ENCODE peak calls at places on chromosome 11, in six cellular contexts. M, L, S, F, C and U are unnamed samples.

GRCh38 chr11:118845369-118845768 is 38.3 kb upstream of the CXCR5 start:
- DNase-seq in M (peak; percentile 70), L (peak; percentile 67), S (no peak), F (no peak), C (no peak), U (peak; percentile 26)

GRCh38 chr11:123357990-123358827 is 71.9 kb upstream of the GRAMD1B start:
- DNase-seq in M (peak; percentile 2), L (peak; percentile 8), S (peak; percentile 51), F (no peak), C (no peak), U (peak; percentile 27)

GRCh38 chr11:57513911-57514537 is 1.5 kb downstream of the SLC43A1 start:
- DNase-seq in M (peak; percentile 33), L (peak; percentile 39), S (peak; percentile 62), F (no peak), C (peak; percentile 46), U (peak; percentile 56)

GRCh38 chr11:120842195-120842594 is 181.7 kb upstream of the TBCEL start:
- DNase-seq in M (no peak), L (no peak), S (no peak), F (no peak), C (no peak), U (no peak)

GRCh38 chr11:12195773-12196172 is 85.4 kb downstream of the MICAL2 start:
- DNase-seq in M (no peak), L (no peak), S (no peak), F (no peak), C (no peak), U (no peak)

GRCh38 chr11:135033545-135033944 is 621.5 kb upstream of the B3GAT1 start:
- DNase-seq in M (no peak), L (no peak), S (no peak), F (no peak), C (no peak), U (peak; percentile 80)

GRCh38 chr11:74669311-74670160 is 61.7 kb downstream of the CHRDL2 start:
- DNase-seq in M (no peak), L (no peak), S (peak; percentile 58), F (no peak), C (no peak), U (no peak)

GRCh38 chr11:118956094-118956846 is at the start of gene UPK2:
- DNase-seq in M (peak; percentile 71), L (peak; percentile 80), S (peak; percentile 90), F (peak; percentile 89), C (peak; percentile 90), U (peak; percentile 92)

GRCh38 chr11:58801302-58801701 is 43.2 kb downstream of the GLYATL2 start:
- DNase-seq in M (no peak), L (no peak), S (no peak), F (no peak), C (no peak), U (no peak)

GRCh38 chr11:9150501-9150900 is 59.1 kb upstream of the SCUBE2 start:
- DNase-seq in M (peak; percentile 95), L (peak; percentile 81), S (no peak), F (no peak), C (no peak), U (peak; percentile 39)

GRCh38 chr11:93487032-93487483 is 56.1 kb downstream of the SMCO4 start:
- DNase-seq in M (no peak), L (peak; percentile 66), S (no peak), F (no peak), C (no peak), U (peak; percentile 62)

GRCh38 chr11:19756675-19757475 is 44.2 kb downstream of the NAV2 start:
- DNase-seq in M (no peak), L (no peak), S (peak; percentile 65), F (no peak), C (no peak), U (peak; percentile 52)

GRCh38 chr11:115444542-115444941 is 59.7 kb downstream of the CADM1 start:
- DNase-seq in M (no peak), L (no peak), S (no peak), F (no peak), C (no peak), U (no peak)

GRCh38 chr11:82969811-82970210 is 68.3 kb downstream of the DDIAS start:
- DNase-seq in M (no peak), L (no peak), S (no peak), F (no peak), C (no peak), U (no peak)

GRCh38 chr11:46291441-46292143 is 14.1 kb downstream of the CREB3L1 start:
- DNase-seq in M (peak; percentile 86), L (peak; percentile 92), S (peak; percentile 60), F (no peak), C (no peak), U (peak; percentile 82)

GRCh38 chr11:122746611-122747305 is 91.2 kb downstream of the UBASH3B start:
- DNase-seq in M (no peak), L (no peak), S (no peak), F (no peak), C (no peak), U (no peak)

GRCh38 chr11:74949748-74950127 is 672 bp downstream of the SPCS2 start:
- DNase-seq in M (peak; percentile 24), L (peak; percentile 20), S (no peak), F (peak; percentile 14), C (no peak), U (peak; percentile 4)

GRCh38 chr11:126063510-126063858 is 818 bp upstream of the CDON start:
- DNase-seq in M (no peak), L (no peak), S (no peak), F (no peak), C (no peak), U (no peak)

GRCh38 chr11:96472085-96472484 is 82.3 kb downstream of the JRKL start:
- DNase-seq in M (no peak), L (no peak), S (no peak), F (no peak), C (no peak), U (no peak)

GRCh38 chr11:126415128-126415527 is 59.6 kb downstream of the ST3GAL4 start:
- DNase-seq in M (peak; percentile 69), L (no peak), S (peak; percentile 85), F (no peak), C (peak; percentile 72), U (no peak)

GRCh38 chr11:113572349-113572748 is 97.2 kb upstream of the DRD2 start:
- DNase-seq in M (no peak), L (no peak), S (no peak), F (no peak), C (no peak), U (peak; percentile 8)

GRCh38 chr11:129861702-129862107 is 33.7 kb downstream of the NFRKB start:
- DNase-seq in M (peak; percentile 96), L (peak; percentile 86), S (peak; percentile 66), F (peak; percentile 84), C (peak; percentile 89), U (peak; percentile 94)

GRCh38 chr11:19200410-19201201 is 1.2 kb downstream of the CSRP3 start:
- DNase-seq in M (peak; percentile 70), L (no peak), S (peak; percentile 56), F (no peak), C (no peak), U (peak; percentile 83)

DNA sequence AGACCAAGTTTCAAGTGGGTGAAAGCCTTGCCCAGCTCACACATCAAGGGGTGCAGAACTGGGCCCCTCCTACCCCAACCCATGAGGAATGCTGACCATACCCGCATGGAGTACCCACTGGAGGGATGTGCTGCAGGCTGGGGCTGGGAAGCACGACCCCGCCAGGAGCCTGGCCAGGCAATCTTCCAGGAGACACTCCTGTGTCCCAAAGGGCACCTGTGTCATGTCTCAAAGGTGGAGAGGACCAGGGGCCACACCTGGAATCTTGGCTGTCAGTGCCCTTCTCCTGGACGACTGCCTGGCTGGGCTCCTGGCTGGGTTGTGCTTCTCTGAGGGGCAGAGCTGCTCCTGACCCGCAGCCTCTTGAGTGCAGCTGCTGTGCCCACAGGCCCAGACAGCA is 6.7 kb downstream of the ARAP1 start:
- DNase-seq in M (no peak), L (no peak), S (no peak), F (no peak), C (no peak), U (no peak)
- H3K4me1 ChIP-seq in M (peaks cover 13% of the 10 kb centered on the region), L (peaks cover 22% of the 10 kb centered on the region), S (no peaks in the 10 kb centered on the region), F (peaks cover 15% of the 10 kb centered on the region), C (no peaks in the 10 kb centered on the region), U (peaks cover 52% of the 10 kb centered on the region)

GRCh38 chr11:63229815-63230214 is 13.6 kb downstream of the SLC22A25 start:
- DNase-seq in M (no peak), L (no peak), S (no peak), F (no peak), C (no peak), U (no peak)
- H3K4me1 ChIP-seq in M (no peaks in the 10 kb centered on the region), L (no peaks in the 10 kb centered on the region), S (no peaks in the 10 kb centered on the region), F (no peaks in the 10 kb centered on the region), C (no peaks in the 10 kb centered on the region), U (no peaks in the 10 kb centered on the region)

GRCh38 chr11:35179466-35180135 is 40.6 kb downstream of the CD44 start:
- DNase-seq in M (peak; percentile 50), L (no peak), S (no peak), F (no peak), C (no peak), U (no peak)

GRCh38 chr11:35182317-35182939 is 43.5 kb downstream of the CD44 start:
- DNase-seq in M (no peak), L (no peak), S (no peak), F (no peak), C (no peak), U (no peak)

GRCh38 chr11:35180311-35181233 is 41.6 kb downstream of the CD44 start:
- DNase-seq in M (peak; percentile 55), L (no peak), S (no peak), F (no peak), C (no peak), U (no peak)

GRCh38 chr11:35185696-35186095 is 46.7 kb downstream of the CD44 start:
- DNase-seq in M (peak; percentile 63), L (peak; percentile 44), S (no peak), F (no peak), C (no peak), U (peak; percentile 49)

DNA sequence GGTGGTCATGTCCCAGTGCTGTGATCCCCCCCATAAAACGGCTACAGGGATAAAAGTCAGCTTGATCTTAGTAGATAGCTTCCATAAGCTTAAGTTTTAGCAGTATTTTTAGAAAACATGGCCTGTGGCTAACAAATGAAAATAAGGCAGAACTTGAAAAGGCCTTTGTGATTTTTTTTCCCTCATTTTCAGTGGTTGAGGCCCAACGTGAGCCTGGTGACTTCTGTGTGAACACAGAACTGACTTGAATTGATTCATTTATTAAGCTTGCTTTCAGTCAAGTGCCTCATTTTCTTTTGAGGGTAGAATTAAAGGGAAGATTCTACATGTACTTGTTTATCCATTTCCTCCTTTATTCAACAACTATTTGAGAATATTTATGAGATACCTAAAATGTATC is 44.6 kb downstream of the CD44 start:
- DNase-seq in M (no peak), L (no peak), S (no peak), F (no peak), C (no peak), U (no peak)
- H3K4me1 ChIP-seq in M (peaks cover 27% of the 10 kb centered on the region), L (peaks cover 5% of the 10 kb centered on the region), S (no peaks in the 10 kb centered on the region), F (peaks cover 26% of the 10 kb centered on the region), C (peaks cover 4% of the 10 kb centered on the region), U (peaks cover 11% of the 10 kb centered on the region)

GRCh38 chr11:844693-845644 is 2.3 kb downstream of the TSPAN4 start:
- DNase-seq in M (peak; percentile 87), L (peak; percentile 87), S (peak; percentile 95), F (peak; percentile 83), C (peak; percentile 94), U (peak; percentile 98)

GRCh38 chr11:843086-843704 is 543 bp downstream of the TSPAN4 start:
- DNase-seq in M (no peak), L (peak; percentile 48), S (no peak), F (no peak), C (no peak), U (no peak)

GRCh38 chr11:842370-843002 is at the start of the genes POLR2L and TSPAN4:
- DNase-seq in M (peak; percentile 84), L (peak; percentile 89), S (peak; percentile 94), F (no peak), C (peak; percentile 88), U (peak; percentile 95)

GRCh38 chr11:845872-846271 is 3.2 kb downstream of the TSPAN4 start:
- DNase-seq in M (no peak), L (no peak), S (no peak), F (no peak), C (no peak), U (peak; percentile 63)

GRCh38 chr11:843818-844692 is 1.4 kb downstream of the TSPAN4 start:
- DNase-seq in M (peak; percentile 90), L (peak; percentile 93), S (peak; percentile 96), F (peak; percentile 86), C (peak; percentile 96), U (peak; percentile 83)
- H3K4me1 ChIP-seq in M (peaks cover 38% of the 10 kb centered on the region), L (peaks cover 67% of the 10 kb centered on the region), S (peaks cover 58% of the 10 kb centered on the region), F (peaks cover 63% of the 10 kb centered on the region), C (peaks cover 6% of the 10 kb centered on the region), U (peaks cover 34% of the 10 kb centered on the region)